ENCODE peak calls at places on chromosomes 1 and 21, in four cellular contexts. A is DMS53, Q is cardiac fibroblast, O is HAP-1. J is an unnamed sample.
A peak's percentile ranks its signal among the peaks of the same experiment; 100 is the strongest.

GRCh38 chr1:167987174-167987573 is 50.3 kb upstream of the MPC2 start:
- DNase-seq in A (no peak), Q (peak; percentile 38), O (no peak), J (no peak)

GRCh38 chr1:45892068-45892785 is 88.8 kb downstream of the MAST2 start:
- DNase-seq in A (no peak), Q (peak; percentile 96), O (no peak), J (peak; percentile 87)

GRCh38 chr21:32734214-32734613 is 6.4 kb upstream of the SYNJ1 start:
- DNase-seq in A (no peak), Q (no peak), O (no peak), J (no peak)

GRCh38 chr1:204077979-204078696 is 5.2 kb downstream of the SOX13 start:
- DNase-seq in A (peak; percentile 94), Q (no peak), O (peak; percentile 71), J (peak; percentile 83)

GRCh38 chr1:69898403-69898947 is 306.9 kb downstream of the LRRC40 start:
- DNase-seq in A (no peak), Q (no peak), O (no peak), J (no peak)

GRCh38 chr1:204763773-204764427 is 78.4 kb upstream of the LRRN2 start:
- DNase-seq in A (peak; percentile 97), Q (peak; percentile 76), O (peak; percentile 54), J (peak; percentile 35)

GRCh38 chr1:154749078-154749760 is 120.9 kb downstream of the KCNN3 start:
- DNase-seq in A (peak; percentile 48), Q (peak; percentile 80), O (no peak), J (no peak)

GRCh38 chr1:220347654-220348175 is 75.5 kb upstream of the RAB3GAP2 start:
- DNase-seq in A (no peak), Q (no peak), O (no peak), J (no peak)

GRCh38 chr1:6906783-6907182 is 121.5 kb downstream of the CAMTA1 start:
- DNase-seq in A (no peak), Q (no peak), O (no peak), J (no peak)